ENCODE peak calls at places on chromosomes 2 and 18, in seven cellular contexts. D, U, E, S, L, Y and O are unnamed samples.

GRCh38 chr2:108621087-108621559 is 86.9 kb downstream of the LIMS1 start:
- DNase-seq in D (peak; percentile 46), U (no peak), E (no peak), S (peak; percentile 75), L (no peak), Y (peak; percentile 61), O (peak; percentile 58)

GRCh38 chr18:34159691-34160185 is 65.0 kb downstream of the NOL4 start:
- DNase-seq in D (no peak), U (no peak), E (no peak), S (no peak), L (no peak), Y (no peak), O (no peak)

GRCh38 chr2:26469092-26469710 is 8.7 kb downstream of the OTOF start:
- DNase-seq in D (peak; percentile 71), U (peak; percentile 43), E (no peak), S (no peak), L (no peak), Y (peak; percentile 72), O (peak; percentile 85)

GRCh38 chr18:3994061-3994687 is 460.9 kb downstream of the DLGAP1 start:
- DNase-seq in D (no peak), U (no peak), E (no peak), S (no peak), L (no peak), Y (no peak), O (no peak)

GRCh38 chr2:179571141-179571713 is 290.2 kb downstream of the ZNF385B start:
- DNase-seq in D (no peak), U (no peak), E (no peak), S (no peak), L (no peak), Y (no peak), O (no peak)

GRCh38 chr2:241902357-241902991 is 32.9 kb downstream of the RTP5 start:
- DNase-seq in D (no peak), U (no peak), E (no peak), S (no peak), L (no peak), Y (no peak), O (no peak)

GRCh38 chr2:239326831-239327535 is 73.8 kb downstream of the HDAC4 start:
- DNase-seq in D (peak; percentile 66), U (no peak), E (no peak), S (peak; percentile 75), L (no peak), Y (no peak), O (peak; percentile 75)

GRCh38 chr2:72953976-72954375 is 36.7 kb downstream of the EMX1 start:
- DNase-seq in D (no peak), U (no peak), E (no peak), S (no peak), L (no peak), Y (no peak), O (no peak)

GRCh38 chr18:31185551-31185950 is 22.9 kb upstream of the DSC1 start:
- DNase-seq in D (peak; percentile 15), U (no peak), E (no peak), S (no peak), L (no peak), Y (no peak), O (no peak)

GRCh38 chr18:1595165-1595564 is 690.5 kb downstream of the ADCYAP1 start:
- DNase-seq in D (no peak), U (no peak), E (no peak), S (no peak), L (no peak), Y (no peak), O (no peak)

GRCh38 chr2:19653336-19653908 is 248.4 kb downstream of the TTC32 start:
- DNase-seq in D (no peak), U (no peak), E (no peak), S (no peak), L (no peak), Y (no peak), O (no peak)

GRCh38 chr2:28054916-28055315 is 164.4 kb downstream of the BABAM2 start:
- DNase-seq in D (no peak), U (peak; percentile 24), E (no peak), S (no peak), L (no peak), Y (no peak), O (no peak)

GRCh38 chr18:41396211-41396610 is 558.8 kb upstream of the PIK3C3 start:
- DNase-seq in D (no peak), U (no peak), E (no peak), S (no peak), L (no peak), Y (no peak), O (no peak)

GRCh38 chr18:41391616-41392610 is 563.1 kb upstream of the PIK3C3 start:
- DNase-seq in D (peak; percentile 75), U (peak; percentile 37), E (no peak), S (peak; percentile 13), L (peak; percentile 31), Y (peak; percentile 16), O (peak; percentile 31)

GRCh38 chr18:41389936-41390667 is 564.9 kb upstream of the PIK3C3 start:
- DNase-seq in D (no peak), U (no peak), E (no peak), S (no peak), L (no peak), Y (no peak), O (no peak)

GRCh38 chr18:41396861-41397260 is 558.2 kb upstream of the PIK3C3 start:
- DNase-seq in D (no peak), U (no peak), E (no peak), S (no peak), L (no peak), Y (no peak), O (no peak)

GRCh38 chr18:41395695-41396094 is 559.3 kb upstream of the PIK3C3 start:
- DNase-seq in D (no peak), U (no peak), E (no peak), S (no peak), L (no peak), Y (no peak), O (no peak)
- TF ChIP-seq CTCF in D (peak; percentile 17), U (peak; percentile 31), E (peak; percentile 6), S (peak; percentile 25), L (peak; percentile 47), Y (peak; percentile 11), O (no peak)

DNA sequence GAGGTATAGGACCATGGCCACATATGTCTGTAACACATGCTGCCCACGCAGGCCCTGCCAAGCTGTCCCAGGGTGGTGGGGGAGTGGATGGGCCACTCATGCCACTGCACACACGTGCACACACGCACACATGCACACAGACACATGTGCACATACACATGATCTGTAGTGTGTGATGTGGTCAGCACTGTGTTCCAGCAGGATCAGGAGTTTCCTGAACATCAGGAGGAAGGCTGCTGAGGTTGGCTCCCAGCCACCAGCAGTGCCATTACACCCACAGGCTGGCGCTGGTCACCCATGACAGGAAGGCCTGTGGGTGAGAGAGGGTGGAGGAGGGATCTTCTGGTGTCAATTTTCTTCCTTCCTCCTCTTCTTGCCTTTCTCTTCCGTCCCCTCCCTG is 44.7 kb downstream of the POMC start:
- DNase-seq in D (no peak), U (no peak), E (no peak), S (no peak), L (no peak), Y (no peak), O (no peak)
- TF ChIP-seq CTCF in D (no peak), U (no peak), E (no peak), S (no peak), L (no peak), Y (no peak), O (no peak)

GRCh38 chr2:6103949-6104348 is 411.8 kb downstream of the SOX11 start:
- DNase-seq in D (no peak), U (no peak), E (no peak), S (no peak), L (no peak), Y (peak; percentile 63), O (no peak)
- TF ChIP-seq CTCF in D (no peak), U (no peak), E (no peak), S (peak; percentile 36), L (no peak), Y (no peak), O (no peak)

GRCh38 chr2:127407091-127407490 is 11.1 kb upstream of the PROC start:
- DNase-seq in D (no peak), U (no peak), E (no peak), S (no peak), L (no peak), Y (no peak), O (no peak)

GRCh38 chr2:127407661-127408003 is 10.6 kb upstream of the PROC start:
- DNase-seq in D (peak; percentile 40), U (no peak), E (no peak), S (no peak), L (no peak), Y (no peak), O (no peak)

GRCh38 chr2:127408807-127409099 is 9.5 kb upstream of the PROC start:
- DNase-seq in D (no peak), U (no peak), E (no peak), S (no peak), L (no peak), Y (no peak), O (peak; percentile 19)

GRCh38 chr2:127406454-127406853 is 11.8 kb upstream of the PROC start:
- DNase-seq in D (no peak), U (no peak), E (no peak), S (no peak), L (no peak), Y (no peak), O (peak; percentile 8)

DNA sequence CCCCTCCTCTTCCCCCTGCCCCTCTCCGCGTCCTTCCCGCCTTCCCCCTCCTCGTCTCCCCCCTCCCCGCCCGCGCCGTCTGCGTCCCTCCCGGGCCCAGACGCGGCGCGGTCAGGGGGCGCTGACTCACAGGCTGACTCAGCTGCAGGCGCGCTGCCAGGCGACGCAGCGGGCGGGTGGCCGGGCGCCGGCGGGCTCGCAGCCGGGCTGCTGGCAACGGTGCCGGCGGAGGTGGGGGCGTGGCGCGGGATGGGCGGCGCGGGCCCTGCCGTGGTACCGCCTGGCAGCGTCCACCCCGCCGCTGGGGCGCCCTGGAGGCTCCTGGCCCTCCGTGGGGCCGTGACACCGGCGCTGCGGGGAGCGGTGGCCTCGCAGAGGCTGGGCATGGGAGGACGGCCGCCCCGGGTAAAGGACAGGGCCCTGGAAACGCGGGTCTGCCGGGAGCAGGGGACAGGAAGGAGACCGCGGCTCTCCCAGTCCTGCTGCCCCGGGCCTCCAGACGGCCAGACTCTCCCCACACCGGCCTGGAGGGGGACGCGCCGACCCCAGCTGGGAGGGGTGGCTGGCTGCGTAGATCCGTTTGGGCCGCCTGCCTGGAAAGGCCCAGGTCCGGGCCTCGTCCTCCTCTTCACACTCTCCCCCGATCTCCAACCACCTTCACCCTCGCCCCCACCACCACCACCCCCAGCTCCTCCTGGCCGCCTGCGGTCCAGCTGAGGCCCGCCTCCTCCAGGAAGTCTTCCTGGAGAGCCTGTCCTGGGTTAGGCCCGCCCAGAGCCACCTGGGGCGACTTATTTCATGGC is 10.0 kb upstream of the PROC start:
- DNase-seq in D (peak; percentile 85), U (peak; percentile 86), E (peak; percentile 37), S (peak; percentile 81), L (peak; percentile 87), Y (peak; percentile 97), O (peak; percentile 90)
- TF ChIP-seq CTCF in D (no peak), U (no peak), E (no peak), S (no peak), L (no peak), Y (no peak), O (peak; percentile 15)

DNA sequence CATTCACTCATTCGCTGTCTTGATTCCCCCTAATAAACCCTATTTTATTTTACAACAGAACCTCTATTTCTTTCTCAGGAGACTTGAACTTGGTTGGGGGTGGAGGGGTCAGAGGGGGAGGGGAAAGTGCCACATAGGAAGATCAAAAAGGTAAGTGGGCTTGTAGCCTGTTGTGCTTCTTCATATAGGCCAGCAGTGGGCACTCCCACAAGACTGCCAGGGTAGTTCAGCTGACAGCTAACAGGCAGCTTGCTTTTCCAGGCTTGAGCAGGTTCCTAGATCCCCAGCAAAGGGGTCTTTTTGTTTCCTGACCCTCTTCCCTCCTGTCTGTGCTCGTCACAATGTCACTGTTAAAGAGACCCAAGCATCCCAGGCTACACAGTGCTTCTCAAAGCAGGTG is 829 bp upstream of the KIAA2012 start:
- DNase-seq in D (no peak), U (no peak), E (no peak), S (no peak), L (no peak), Y (peak; percentile 11), O (no peak)
- TF ChIP-seq CTCF in D (peak; percentile 31), U (peak; percentile 49), E (peak; percentile 25), S (peak; percentile 31), L (no peak), Y (peak; percentile 68), O (peak; percentile 10)